ENCODE peak calls at places on chromosomes 7 and 10, in seven cellular contexts. G is HTR-8/SVneo; Y is GM12865; I is activated CD8-positive, alpha-beta memory T cell treated with anti-CD3 and anti-CD28 coated beads, Interleukin-2, amount 50 U/mL, for 4 hours; A is stimulated activated CD8-positive, alpha-beta memory T cell treated with anti-CD3 and anti-CD28 coated beads, Interleukin-7, amount 100 ng/mL, for 1 hour; W is esophagus squamous epithelium; B is caudate nucleus. U is an unnamed sample.

GRCh38 chr7:80623465-80624252 is 14.8 kb upstream of the CD36 start:
- DNase-seq in A (no peak), W (no peak), G (no peak), I (no peak), B (no peak), Y (no peak), U (peak; percentile 29)

GRCh38 chr7:121032645-121033460 is 44.3 kb downstream of the CPED1 start:
- DNase-seq in G (peak; percentile 11), Y (no peak), W (no peak), I (no peak), B (no peak), A (no peak), U (no peak)

GRCh38 chr10:54797636-54798395 is 3.2 kb downstream of the PCDH15 start:
- DNase-seq in B (no peak), A (no peak), I (no peak), W (no peak), Y (no peak), G (no peak), U (peak; percentile 31)

GRCh38 chr7:4513450-4513849 is 168.6 kb upstream of the FOXK1 start:
- DNase-seq in A (no peak), B (no peak), Y (no peak), I (no peak), W (no peak), G (no peak), U (no peak)

GRCh38 chr7:51013218-51013786 is 230.6 kb upstream of the GRB10 start:
- DNase-seq in G (no peak), Y (no peak), I (no peak), W (no peak), B (no peak), A (no peak), U (no peak)

GRCh38 chr10:71268247-71268691 is 50.8 kb upstream of the SLC29A3 start:
- DNase-seq in W (no peak), G (peak; percentile 29), B (peak; percentile 12), A (no peak), Y (no peak), I (no peak), U (peak; percentile 56)

GRCh38 chr10:79375321-79376077 is 28.2 kb downstream of the PPIF start:
- DNase-seq in Y (no peak), A (no peak), G (peak; percentile 25), B (no peak), W (no peak), I (no peak), U (peak; percentile 61)

GRCh38 chr7:77800158-77800557 is 1.6 kb downstream of the PHTF2 start:
- DNase-seq in G (no peak), B (no peak), A (no peak), W (no peak), I (no peak), Y (peak; percentile 72), U (peak; percentile 43)

GRCh38 chr10:62794306-62794705 is 10.2 kb upstream of the ADO start:
- DNase-seq in W (no peak), I (no peak), B (no peak), A (no peak), G (no peak), Y (no peak), U (no peak)

GRCh38 chr7:4837814-4838625 is 23.8 kb downstream of the PAPOLB start:
- DNase-seq in Y (no peak), A (no peak), I (no peak), W (no peak), B (no peak), G (no peak), U (no peak)

GRCh38 chr7:77393261-77393660 is 22.9 kb downstream of the GSAP start:
- DNase-seq in W (no peak), A (no peak), Y (peak; percentile 93), I (peak; percentile 21), G (no peak), B (no peak), U (no peak)

GRCh38 chr7:4838626-4839334 is 23.1 kb downstream of the PAPOLB start:
- DNase-seq in I (no peak), A (no peak), G (no peak), W (no peak), Y (no peak), B (peak; percentile 20), U (no peak)

GRCh38 chr7:155360495-155361362 is 63.1 kb downstream of the INSIG1 start:
- DNase-seq in A (no peak), Y (no peak), I (no peak), W (no peak), G (no peak), B (no peak), U (no peak)

GRCh38 chr7:5694221-5694754 is 87.2 kb downstream of the RNF216 start:
- DNase-seq in B (no peak), W (no peak), Y (peak; percentile 65), A (no peak), G (peak; percentile 27), I (no peak), U (peak; percentile 78)

GRCh38 chr7:54678763-54679396 is 80.1 kb downstream of the SEC61G start:
- DNase-seq in B (no peak), A (no peak), I (no peak), G (no peak), Y (no peak), W (no peak), U (no peak)

GRCh38 chr7:96719164-96719563 is 9.5 kb upstream of the SEM1 start:
- DNase-seq in W (no peak), B (peak; percentile 22), G (no peak), Y (no peak), A (no peak), I (no peak), U (no peak)

GRCh38 chr7:7103343-7104313 is 78.7 kb upstream of the C1GALT1 start:
- DNase-seq in Y (peak; percentile 73), A (no peak), B (no peak), W (no peak), I (no peak), G (peak; percentile 70), U (peak; percentile 76)

GRCh38 chr10:60148266-60148840 is 241.3 kb downstream of the ANK3 start:
- DNase-seq in B (no peak), W (no peak), G (no peak), Y (no peak), I (no peak), A (no peak), U (peak; percentile 87)

GRCh38 chr10:46282460-46283216 is 4.2 kb upstream of the ANTXRL start:
- DNase-seq in Y (peak; percentile 52), W (no peak), B (peak; percentile 90), I (peak; percentile 63), G (peak; percentile 44), A (peak; percentile 42), U (peak; percentile 84)

GRCh38 chr7:88759216-88759955 is at the start of gene ZNF804B:
- DNase-seq in I (no peak), A (no peak), G (no peak), Y (no peak), B (peak; percentile 7), W (no peak), U (peak; percentile 37)

GRCh38 chr7:20296444-20296843 is 34.3 kb upstream of the ITGB8 start:
- DNase-seq in W (no peak), I (no peak), Y (no peak), G (no peak), A (no peak), B (no peak), U (no peak)

GRCh38 chr10:82628373-82628772 is 753.4 kb downstream of the NRG3 start:
- DNase-seq in A (no peak), W (no peak), Y (no peak), B (no peak), G (no peak), I (no peak), U (peak; percentile 2)

GRCh38 chr7:100022621-100023020 is 7.2 kb downstream of the ZKSCAN1 start:
- DNase-seq in G (no peak), A (no peak), Y (no peak), W (no peak), B (no peak), I (no peak), U (no peak)

GRCh38 chr7:35505031-35505430 is 189.9 kb downstream of the HERPUD2 start:
- DNase-seq in A (no peak), W (no peak), G (no peak), Y (no peak), B (no peak), I (no peak), U (no peak)

GRCh38 chr10:26854524-26854923 is 6.2 kb downstream of the ABI1 start:
- DNase-seq in B (no peak), G (no peak), A (no peak), W (no peak), Y (no peak), I (no peak), U (peak; percentile 20)

GRCh38 chr10:46992794-46993552 is 81.7 kb downstream of the PTPN20 start:
- DNase-seq in G (peak; percentile 33), B (peak; percentile 13), A (no peak), W (no peak), Y (peak; percentile 17), I (no peak), U (peak; percentile 50)

GRCh38 chr10:71319800-71320392 is 837 bp downstream of the SLC29A3 start:
- DNase-seq in B (no peak), I (no peak), W (no peak), A (no peak), Y (no peak), G (no peak), U (no peak)

GRCh38 chr10:60352105-60352504 is 37.6 kb downstream of the ANK3 start:
- DNase-seq in W (no peak), G (no peak), B (no peak), A (no peak), Y (peak; percentile 85), I (no peak), U (no peak)

GRCh38 chr7:1725199-1725701 is 55.2 kb downstream of the ELFN1 start:
- DNase-seq in Y (no peak), W (no peak), G (no peak), A (no peak), B (no peak), I (no peak), U (peak; percentile 53)

GRCh38 chr7:87448427-87448826 is 27.1 kb downstream of the ABCB4 start:
- DNase-seq in G (no peak), Y (no peak), I (no peak), A (no peak), B (no peak), W (no peak), U (no peak)

GRCh38 chr7:22660293-22660692 is 66.7 kb upstream of the IL6 start:
- DNase-seq in W (no peak), Y (no peak), B (no peak), I (no peak), G (no peak), A (no peak), U (no peak)

GRCh38 chr7:45026984-45027773 is 27.2 kb downstream of the CCM2 start:
- DNase-seq in B (no peak), A (no peak), G (no peak), Y (peak; percentile 72), W (no peak), I (no peak), U (no peak)

GRCh38 chr10:66786705-66787104 is 139.1 kb upstream of the LRRTM3 start:
- DNase-seq in G (no peak), Y (no peak), A (no peak), W (no peak), I (no peak), B (no peak), U (no peak)

U was measured in astrocyte of the hippocampus.